ENCODE peak calls at places on chromosomes 4 and X, in ten cellular contexts. T is aorta; S is stimulated activated CD8-positive, alpha-beta memory T cell treated with anti-CD3 and anti-CD28 coated beads, Interleukin-7, amount 100 ng/mL, for 24 hours; O is cerebellum; U is nucleus accumbens; K is T-helper 2 cell; L is Caki2; F is SW 1271; H is CMK; Z is activated CD4-positive, alpha-beta T cell treated with anti-CD3 and anti-CD28 coated beads, Interleukin-2, amount 10 ng/mL, durations not matched to agents 7 days and 5 days. C is an unnamed sample.

GRCh38 chrX:72025236-72025770 is 106.4 kb downstream of the RTL5 start:
- DNase-seq in S (no peak), H (no peak), O (no peak), Z (no peak), T (no peak), U (no peak), F (no peak), K (no peak), L (no peak), C (no peak)

GRCh38 chrX:41722220-41722619 is 1.8 kb upstream of the GPR82 start:
- DNase-seq in Z (no peak), T (no peak), K (no peak), O (no peak), U (no peak), S (no peak), H (no peak), L (no peak), F (no peak), C (no peak)

GRCh38 chr4:138236035-138236434 is 6.1 kb downstream of the SLC7A11 start:
- DNase-seq in Z (no peak), K (no peak), H (no peak), U (no peak), T (no peak), L (no peak), O (no peak), F (no peak), S (no peak), C (no peak)

GRCh38 chr4:82099863-82100579 is 273.8 kb downstream of the HNRNPD start:
- DNase-seq in K (no peak), F (no peak), L (no peak), S (no peak), Z (no peak), H (no peak), U (no peak), T (no peak), O (no peak), C (no peak)

GRCh38 chr4:11446156-11446811 is 17.6 kb upstream of the HS3ST1 start:
- DNase-seq in K (no peak), T (no peak), Z (no peak), H (no peak), F (no peak), S (no peak), U (no peak), L (no peak), O (no peak), C (no peak)

GRCh38 chr4:143404555-143404954 is 67.9 kb downstream of the GAB1 start:
- DNase-seq in O (no peak), H (no peak), Z (no peak), L (peak; percentile 16), F (no peak), T (no peak), K (no peak), S (no peak), U (no peak), C (peak; percentile 15)

GRCh38 chr4:6986067-6986780 is 56.9 kb upstream of the TADA2B start:
- DNase-seq in T (no peak), Z (no peak), O (peak; percentile 26), H (peak; percentile 24), F (peak; percentile 44), K (no peak), U (peak; percentile 64), S (no peak), L (no peak), C (no peak)

GRCh38 chrX:51395807-51396728 is 63.4 kb downstream of the NUDT10 start:
- DNase-seq in O (peak; percentile 27), F (no peak), S (peak; percentile 2), K (peak; percentile 18), H (no peak), L (peak; percentile 57), Z (peak; percentile 59), U (no peak), T (peak; percentile 77), C (no peak)

GRCh38 chrX:49272426-49272825 is 2.8 kb downstream of the PPP1R3F start:
- DNase-seq in H (no peak), U (no peak), F (no peak), T (peak; percentile 23), O (no peak), Z (peak; percentile 52), L (no peak), S (no peak), K (no peak), C (no peak)

C was measured in GM13977.